ENCODE peak calls at places on chromosomes 5 and 9, in eight cellular contexts. B, H, R, T, N, U, A and Z are unnamed samples.

GRCh38 chr9:111236337-111236736 is 93.7 kb downstream of the OR2K2 start:
- DNase-seq in R (no peak), T (no peak), A (no peak), N (no peak), B (peak), U (no peak), H (no peak), Z (no peak)

GRCh38 chr9:134558124-134558805 is 83.3 kb upstream of the COL5A1 start:
- DNase-seq in B (no peak), T (no peak), R (no peak), A (no peak), H (no peak), N (no peak), U (peak), Z (no peak)

GRCh38 chr5:74196233-74196632 is 444.3 kb downstream of the ENC1 start:
- DNase-seq in A (no peak), T (no peak), N (no peak), R (no peak), B (no peak), U (no peak), H (no peak), Z (no peak)

GRCh38 chr9:136791466-136792276 is 527 bp downstream of the TMEM141 start:
- DNase-seq in N (peak), B (peak), H (no peak), A (no peak), U (peak), R (peak), T (no peak), Z (peak)

GRCh38 chr5:58868931-58869330 is 286.1 kb downstream of the RAB3C start:
- DNase-seq in T (no peak), N (no peak), A (no peak), R (no peak), U (no peak), H (no peak), B (no peak), Z (peak)

GRCh38 chr5:36458746-36459145 is 147.7 kb upstream of the SLC1A3 start:
- DNase-seq in A (no peak), H (no peak), B (no peak), T (no peak), N (no peak), R (no peak), U (no peak), Z (no peak)

GRCh38 chr9:120774719-120775118 is 18.5 kb downstream of the FBXW2 start:
- DNase-seq in A (no peak), T (peak), R (no peak), U (no peak), N (no peak), H (no peak), B (no peak), Z (no peak)

GRCh38 chr5:134227786-134228185 is 1.9 kb upstream of the PPP2CA start:
- DNase-seq in N (no peak), H (no peak), R (no peak), U (no peak), A (no peak), T (no peak), B (no peak), Z (no peak)

GRCh38 chr5:68875351-68875750 is 218.5 kb upstream of the SLC30A5 start:
- DNase-seq in U (no peak), T (no peak), N (no peak), R (no peak), B (no peak), H (no peak), A (no peak), Z (no peak)

GRCh38 chr9:136796238-136796774 is at the start of gene CCDC183:
- DNase-seq in R (no peak), H (no peak), B (no peak), T (no peak), U (no peak), A (no peak), N (no peak), Z (no peak)

GRCh38 chr5:150142800-150143724 is 12.6 kb downstream of the PDGFRB start:
- DNase-seq in U (no peak), H (no peak), B (peak), A (peak), T (peak), R (peak), N (peak), Z (peak)

GRCh38 chr5:68460147-68460760 is 244.7 kb downstream of the PIK3R1 start:
- DNase-seq in T (peak), N (peak), R (peak), A (peak), B (peak), U (no peak), H (no peak), Z (no peak)

GRCh38 chr5:143376911-143377838 is 26.3 kb downstream of the NR3C1 start:
- DNase-seq in A (peak), U (no peak), T (no peak), B (peak), H (no peak), R (peak), N (no peak), Z (peak)

DNA sequence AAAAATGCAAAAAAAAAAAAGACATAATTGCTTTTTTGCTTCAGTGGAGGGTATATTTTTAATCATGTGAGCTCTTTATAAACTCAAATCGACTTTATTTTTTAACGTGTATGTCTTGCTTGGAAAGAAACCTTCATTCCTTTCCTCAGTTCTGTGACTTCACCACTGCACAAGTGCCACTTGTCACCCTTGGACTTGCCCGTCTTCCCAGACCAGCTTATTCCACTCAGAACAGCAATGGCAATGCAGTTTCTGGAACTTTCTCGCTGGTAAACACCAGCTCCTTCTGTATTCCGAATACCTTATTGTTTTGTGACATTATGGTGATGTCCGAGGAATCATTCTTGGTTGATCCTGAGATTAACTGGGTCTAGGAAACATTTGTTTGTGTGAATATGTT is 440.5 kb upstream of the ADAMTS16 start:
- DNase-seq in T (no peak), H (no peak), B (no peak), N (no peak), U (no peak), R (no peak), A (no peak), Z (no peak)
- H3K27ac ChIP-seq in T (no peak), H (no peak), B (no peak), N (no peak), U (peak), R (no peak), A (no peak), Z (no peak)

GRCh38 chr5:72151169-72151568 is 43.9 kb downstream of the MAP1B start:
- DNase-seq in R (no peak), N (no peak), H (no peak), T (no peak), A (no peak), B (peak), U (no peak), Z (no peak)
- H3K27ac ChIP-seq in R (peak), N (no peak), H (no peak), T (peak), A (peak), B (no peak), U (no peak), Z (no peak)

DNA sequence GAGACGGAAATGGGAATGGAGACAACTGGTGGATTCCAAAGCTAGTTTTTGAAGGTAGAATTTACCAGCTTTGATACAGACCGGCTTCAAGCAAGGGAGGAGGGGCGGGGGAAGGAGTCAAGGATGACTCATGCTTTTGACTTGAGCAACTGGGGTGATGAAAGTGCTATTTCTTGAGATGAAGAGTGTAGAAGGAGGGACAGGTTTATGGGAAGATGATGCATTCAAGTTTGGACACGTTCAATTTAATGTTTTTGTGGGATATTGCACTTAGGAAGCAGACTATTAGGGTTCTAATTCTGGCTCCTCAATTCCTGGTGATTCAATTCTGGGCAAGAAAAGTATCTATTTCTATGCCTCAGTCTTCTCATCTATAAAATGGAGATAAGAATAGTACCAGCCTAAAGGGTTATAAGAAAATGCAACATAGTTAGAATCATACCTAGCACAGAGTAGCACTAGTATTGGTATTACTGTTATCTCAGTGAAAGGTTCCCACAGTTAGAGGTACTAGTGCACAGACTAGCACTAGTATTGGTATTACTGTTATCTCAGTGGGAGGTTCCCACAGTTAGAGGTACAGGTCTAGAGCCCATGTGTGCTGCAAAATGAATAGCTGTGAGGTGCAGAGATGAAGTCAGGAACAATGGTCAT is 4.6 kb downstream of the NIPAL4 start:
- DNase-seq in T (peak), A (peak), U (no peak), N (peak), R (peak), H (no peak), B (peak), Z (peak)
- H3K27ac ChIP-seq in T (peak), A (peak), U (no peak), N (no peak), R (peak), H (no peak), B (no peak), Z (peak)

DNA sequence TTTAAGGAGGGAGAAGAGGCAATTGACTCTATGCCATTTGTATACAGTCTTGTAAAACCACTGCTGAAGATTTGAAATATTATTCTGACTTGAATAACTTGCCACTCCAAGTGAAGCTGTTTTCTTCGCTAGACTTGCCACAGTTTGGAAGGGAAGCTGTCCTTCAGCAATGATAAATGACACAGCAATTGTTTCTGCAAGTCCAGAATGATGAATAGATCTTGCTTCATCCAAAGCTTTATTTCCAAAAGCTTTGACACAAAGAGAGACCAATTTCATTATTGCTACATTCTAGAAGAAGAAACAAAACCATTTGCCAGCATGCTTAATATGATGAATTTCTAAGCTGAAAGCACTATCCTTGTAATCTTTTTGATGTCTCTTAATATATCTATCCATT is 73.7 kb downstream of the ZNF366 start:
- DNase-seq in N (no peak), B (no peak), R (no peak), A (no peak), H (no peak), T (no peak), U (no peak), Z (no peak)
- H3K27ac ChIP-seq in N (no peak), B (no peak), R (no peak), A (no peak), H (no peak), T (no peak), U (no peak), Z (no peak)

DNA sequence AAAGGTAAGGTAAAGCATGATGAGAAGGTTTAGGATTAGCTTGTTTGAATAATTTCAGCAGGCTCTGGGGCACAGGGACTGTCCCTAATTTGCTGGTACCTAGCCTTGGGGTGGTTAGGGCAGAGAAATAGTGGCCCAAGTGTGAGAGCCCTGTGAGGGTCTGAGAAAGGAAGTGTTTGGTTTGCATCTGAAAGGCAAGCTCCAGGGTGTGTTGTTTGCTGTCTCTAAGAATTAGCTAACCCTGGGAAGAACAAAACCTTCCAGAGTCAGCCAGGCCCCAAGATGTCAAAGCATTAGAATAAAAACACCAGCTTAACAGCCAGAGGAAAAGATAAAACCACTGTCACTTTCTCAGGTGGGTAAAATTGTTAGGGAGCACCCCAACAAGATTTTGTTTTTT is 31.0 kb downstream of the TMEM252 start:
- DNase-seq in H (no peak), A (no peak), N (no peak), U (no peak), R (no peak), T (no peak), B (no peak), Z (no peak)
- H3K27ac ChIP-seq in H (no peak), A (no peak), N (no peak), U (no peak), R (no peak), T (no peak), B (no peak), Z (no peak)

DNA sequence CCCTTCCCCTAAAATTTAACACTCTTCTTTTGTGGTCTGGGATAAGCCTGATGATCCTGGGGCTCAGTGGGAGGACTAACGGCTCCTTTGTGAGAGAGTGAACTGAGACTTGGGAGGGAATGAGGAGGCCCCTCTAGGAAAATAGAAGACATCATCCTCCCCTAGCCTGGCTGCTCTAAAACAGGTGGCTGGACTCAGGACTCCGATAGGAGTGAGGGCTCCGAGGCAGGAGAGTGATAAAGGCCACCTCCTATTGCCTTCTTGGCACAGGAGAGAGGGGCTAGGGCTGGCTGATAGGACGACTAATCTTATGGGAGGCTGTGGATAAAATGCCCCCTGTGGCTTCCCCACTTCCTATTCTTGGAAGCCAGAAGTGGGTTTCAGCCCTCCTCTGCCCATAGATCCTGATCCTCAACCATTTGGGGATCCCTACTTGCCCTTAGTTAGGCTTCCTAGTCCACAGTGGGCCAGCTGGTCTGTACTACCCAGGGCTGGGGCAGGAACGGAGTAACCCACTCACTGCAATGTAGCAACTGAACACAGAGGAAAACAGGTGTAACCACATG is 1.4 kb downstream of the AQP3 start:
- DNase-seq in U (no peak), T (no peak), B (no peak), H (no peak), R (no peak), N (peak), A (no peak), Z (no peak)
- H3K27ac ChIP-seq in U (peak), T (peak), B (no peak), H (no peak), R (peak), N (peak), A (no peak), Z (no peak)

DNA sequence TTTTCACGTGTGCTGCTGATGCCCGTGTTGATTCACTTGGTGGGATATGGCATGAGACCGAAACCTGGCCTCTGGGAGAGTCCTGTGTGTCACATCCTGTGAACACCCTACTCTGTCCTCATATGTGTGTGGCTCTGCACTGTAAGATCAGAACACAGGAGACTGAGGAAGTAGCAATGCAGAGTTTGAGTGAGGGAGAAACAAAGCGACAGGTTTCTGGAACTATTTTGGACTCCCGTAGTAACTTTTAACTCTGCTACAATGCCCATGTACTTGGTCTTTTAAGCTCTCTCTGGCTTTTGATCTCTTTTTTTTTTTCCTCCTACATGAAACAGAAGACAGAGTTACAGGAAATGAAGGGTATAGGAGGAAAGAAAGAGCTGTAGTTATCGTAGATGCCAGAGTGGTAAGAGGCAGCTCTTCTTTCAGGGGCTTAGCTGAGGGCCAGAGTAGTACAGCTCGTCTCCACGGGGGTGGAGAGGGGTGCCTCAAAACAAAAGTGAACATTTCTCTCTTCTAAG is 26.6 kb downstream of the GRAMD2B start:
- DNase-seq in T (no peak), H (no peak), U (no peak), N (no peak), R (peak), B (peak), A (peak), Z (peak)
- H3K27ac ChIP-seq in T (no peak), H (peak), U (peak), N (no peak), R (no peak), B (peak), A (peak), Z (peak)

GRCh38 chr9:87664153-87665060 is 61.5 kb upstream of the CTSL start:
- DNase-seq in B (no peak), A (no peak), R (no peak), N (no peak), U (no peak), T (no peak), H (no peak), Z (no peak)
- H3K27ac ChIP-seq in B (no peak), A (no peak), R (no peak), N (no peak), U (no peak), T (no peak), H (no peak), Z (no peak)